ENCODE peak calls at places on chromosome 10, in four cellular contexts. O, X, R and G are unnamed samples.

GRCh38 chr10:84076047-84076388 is 63.3 kb upstream of the GHITM start:
- DNase-seq in O (peak; percentile 71), X (no peak), R (peak; percentile 65), G (peak; percentile 80)

GRCh38 chr10:119638982-119639381 is 12.2 kb upstream of the BAG3 start:
- DNase-seq in O (no peak), X (no peak), R (no peak), G (no peak)

GRCh38 chr10:13528138-13528874 is 508 bp downstream of the BEND7 start:
- DNase-seq in O (no peak), X (no peak), R (no peak), G (no peak)

GRCh38 chr10:34339816-34340553 is 475.1 kb downstream of the PARD3 start:
- DNase-seq in O (no peak), X (no peak), R (no peak), G (no peak)

GRCh38 chr10:5816170-5816569 is 2.9 kb upstream of the GDI2 start:
- DNase-seq in O (no peak), X (no peak), R (no peak), G (no peak)

GRCh38 chr10:48945441-48946143 is 6.0 kb upstream of the LRRC18 start:
- DNase-seq in O (no peak), X (no peak), R (no peak), G (no peak)

GRCh38 chr10:61642692-61643091 is 20.0 kb upstream of the CABCOCO1 start:
- DNase-seq in O (peak; percentile 59), X (peak; percentile 71), R (peak; percentile 45), G (peak; percentile 90)

GRCh38 chr10:93219347-93219746 is 145.7 kb downstream of the CYP26A1 start:
- DNase-seq in O (no peak), X (no peak), R (peak; percentile 45), G (no peak)

GRCh38 chr10:13365168-13365687 is 17.1 kb upstream of the SEPHS1 start:
- DNase-seq in O (no peak), X (no peak), R (no peak), G (no peak)

GRCh38 chr10:64648915-64649314 is 1127.7 kb downstream of the REEP3 start:
- DNase-seq in O (no peak), X (no peak), R (no peak), G (no peak)

GRCh38 chr10:27448926-27449325 is 55.2 kb upstream of the RAB18 start:
- DNase-seq in O (peak; percentile 59), X (peak; percentile 66), R (peak; percentile 79), G (peak; percentile 59)

GRCh38 chr10:119871881-119872609 is 598 bp downstream of the MCMBP start:
- DNase-seq in O (peak; percentile 32), X (peak; percentile 40), R (no peak), G (no peak)

GRCh38 chr10:133196936-133197758 is 32.9 kb upstream of the UTF1 start:
- DNase-seq in O (no peak), X (no peak), R (no peak), G (no peak)

GRCh38 chr10:122854648-122855047 is 9.0 kb upstream of the CUZD1 start:
- DNase-seq in O (peak; percentile 71), X (peak; percentile 54), R (peak; percentile 90), G (peak; percentile 84)

GRCh38 chr10:77692782-77693181 is 55.2 kb upstream of the KCNMA1 start:
- DNase-seq in O (no peak), X (peak; percentile 33), R (peak; percentile 48), G (peak; percentile 78)

GRCh38 chr10:96249264-96249663 is 22.1 kb downstream of the BLNK start:
- DNase-seq in O (no peak), X (no peak), R (no peak), G (no peak)

GRCh38 chr10:114259825-114260224 is 20.8 kb downstream of the VWA2 start:
- DNase-seq in O (peak; percentile 52), X (peak; percentile 63), R (peak; percentile 15), G (peak; percentile 67)

GRCh38 chr10:24428410-24428782 is 219.5 kb downstream of the KIAA1217 start:
- DNase-seq in O (peak; percentile 76), X (peak; percentile 75), R (peak; percentile 65), G (peak; percentile 78)

GRCh38 chr10:37667736-37668135 is 189.7 kb downstream of the ZNF248 start:
- DNase-seq in O (no peak), X (no peak), R (no peak), G (no peak)

GRCh38 chr10:114767589-114768393 is 53.8 kb upstream of the FHIP2A start:
- DNase-seq in O (no peak), X (no peak), R (no peak), G (no peak)

GRCh38 chr10:114026189-114027040 is 17.3 kb upstream of the ADRB1 start:
- DNase-seq in O (peak; percentile 95), X (peak; percentile 84), R (peak; percentile 81), G (peak; percentile 79)

GRCh38 chr10:125061557-125062243 is 98.7 kb downstream of the CTBP2 start:
- DNase-seq in O (no peak), X (no peak), R (no peak), G (no peak)

GRCh38 chr10:63120554-63120953 is 12.6 kb upstream of the NRBF2 start:
- DNase-seq in O (peak; percentile 49), X (no peak), R (peak; percentile 60), G (peak; percentile 99)

GRCh38 chr10:4278161-4278560 is 493.2 kb upstream of the KLF6 start:
- DNase-seq in O (no peak), X (no peak), R (no peak), G (no peak)

GRCh38 chr10:42977032-42977416 is 99.8 kb upstream of the RET start:
- DNase-seq in O (no peak), X (no peak), R (no peak), G (no peak)